ENCODE peak calls at places on chromosomes 3 and 15, in eight cellular contexts. Y, B, S, A, U, K, L and J are unnamed samples.

GRCh38 chr3:156474560-156475389 is 80.1 kb downstream of the SSR3 start:
- DNase-seq in U (no peak), B (no peak), L (no peak), S (peak; percentile 66), Y (no peak), K (no peak), A (no peak), J (no peak)

GRCh38 chr3:85560088-85560790 is 601.5 kb downstream of the CADM2 start:
- DNase-seq in A (peak; percentile 68), K (no peak), B (peak; percentile 70), L (no peak), U (no peak), Y (no peak), S (no peak), J (no peak)

GRCh38 chr3:62876064-62876463 is 848 bp upstream of the CADPS start:
- DNase-seq in Y (no peak), S (peak; percentile 97), A (peak; percentile 1), L (no peak), K (no peak), B (no peak), U (no peak), J (no peak)

GRCh38 chr15:48761393-48762158 is 49.3 kb downstream of the CEP152 start:
- DNase-seq in L (no peak), B (no peak), A (no peak), U (no peak), K (no peak), S (no peak), Y (no peak), J (no peak)

GRCh38 chr15:49649987-49650386 is 29.1 kb downstream of the DTWD1 start:
- DNase-seq in B (no peak), K (no peak), Y (no peak), S (no peak), A (no peak), U (no peak), L (no peak), J (no peak)

GRCh38 chr3:184496933-184497332 is 64.7 kb upstream of the EPHB3 start:
- DNase-seq in S (no peak), B (no peak), A (no peak), L (no peak), Y (no peak), K (no peak), U (no peak), J (no peak)

GRCh38 chr3:44429459-44429858 is 48.0 kb downstream of the ZNF445 start:
- DNase-seq in A (no peak), B (peak; percentile 14), L (no peak), K (no peak), Y (no peak), U (no peak), S (no peak), J (no peak)

GRCh38 chr3:26108846-26109489 is 319.1 kb downstream of the OXSM start:
- DNase-seq in S (no peak), A (no peak), B (no peak), L (no peak), U (no peak), K (no peak), Y (no peak), J (no peak)

GRCh38 chr3:45034612-45035252 is 8.6 kb downstream of the CLEC3B start:
- DNase-seq in B (peak; percentile 82), L (no peak), S (no peak), U (no peak), A (no peak), Y (no peak), K (no peak), J (no peak)

GRCh38 chr3:52153389-52154096 is 680 bp downstream of the POC1A start:
- DNase-seq in B (peak; percentile 57), U (no peak), Y (no peak), L (no peak), S (peak; percentile 83), A (no peak), K (no peak), J (no peak)

GRCh38 chr15:45095661-45096060 is 18.3 kb downstream of the DUOX2 start:
- DNase-seq in K (no peak), S (no peak), Y (no peak), L (no peak), B (peak; percentile 62), A (no peak), U (no peak), J (no peak)

GRCh38 chr15:66389859-66390382 is 3.2 kb downstream of the MAP2K1 start:
- DNase-seq in A (no peak), B (no peak), L (no peak), S (no peak), U (no peak), Y (no peak), K (no peak), J (no peak)

GRCh38 chr15:77543159-77543882 is 89.4 kb downstream of the LINGO1 start:
- DNase-seq in A (peak; percentile 78), B (peak; percentile 95), K (peak; percentile 47), U (peak; percentile 80), L (peak; percentile 36), S (peak; percentile 95), Y (peak; percentile 62), J (peak; percentile 63)

GRCh38 chr3:12393894-12394293 is 90.4 kb upstream of the TSEN2 start:
- DNase-seq in B (no peak), U (no peak), S (no peak), Y (no peak), L (no peak), K (no peak), A (peak; percentile 98), J (no peak)

GRCh38 chr3:133855772-133856171 is 39.9 kb downstream of the RAB6B start:
- DNase-seq in K (no peak), Y (no peak), U (no peak), B (no peak), A (no peak), L (no peak), S (no peak), J (no peak)

GRCh38 chr3:118936811-118937210 is 97.8 kb downstream of the IGSF11 start:
- DNase-seq in K (no peak), U (no peak), S (no peak), Y (no peak), A (no peak), B (no peak), L (no peak), J (no peak)

GRCh38 chr3:141894524-141895176 is 18.2 kb downstream of the ATP1B3 start:
- DNase-seq in Y (no peak), L (no peak), S (no peak), B (no peak), K (no peak), U (no peak), A (peak; percentile 64), J (no peak)

GRCh38 chr15:98807262-98807661 is 158.9 kb downstream of the IGF1R start:
- DNase-seq in U (no peak), K (no peak), B (no peak), S (no peak), A (peak; percentile 91), L (no peak), Y (no peak), J (no peak)

GRCh38 chr15:33104276-33104675 is 90.2 kb downstream of the FMN1 start:
- DNase-seq in B (no peak), S (no peak), K (no peak), U (no peak), A (peak; percentile 12), Y (no peak), L (no peak), J (no peak)

GRCh38 chr3:117562000-117562399 is 852.4 kb downstream of the TUSC7 start:
- DNase-seq in S (no peak), L (no peak), A (no peak), K (no peak), U (no peak), Y (no peak), B (no peak), J (no peak)

GRCh38 chr3:78887608-78888011 is 880.2 kb downstream of the ROBO1 start:
- DNase-seq in Y (no peak), B (no peak), U (no peak), S (no peak), L (no peak), A (no peak), K (no peak), J (no peak)

GRCh38 chr3:171827836-171828458 is 15.2 kb upstream of the TMEM212 start:
- DNase-seq in U (no peak), K (no peak), Y (no peak), B (no peak), L (no peak), S (no peak), A (no peak), J (no peak)

GRCh38 chr3:19116239-19116638 is 32.1 kb upstream of the KCNH8 start:
- DNase-seq in L (no peak), U (no peak), A (no peak), S (no peak), B (no peak), K (no peak), Y (no peak), J (no peak)

GRCh38 chr3:120203016-120203415 is 82.0 kb downstream of the GPR156 start:
- DNase-seq in S (peak; percentile 6), K (no peak), A (peak; percentile 81), Y (no peak), U (no peak), L (no peak), B (no peak), J (no peak)

GRCh38 chr3:6994081-6994668 is 133.3 kb downstream of the GRM7 start:
- DNase-seq in Y (no peak), K (no peak), L (no peak), S (peak; percentile 16), B (no peak), A (no peak), U (no peak), J (no peak)

GRCh38 chr3:130779031-130779430 is 32.4 kb upstream of the PIK3R4 start:
- DNase-seq in Y (no peak), A (no peak), B (no peak), U (peak; percentile 29), S (no peak), L (peak; percentile 22), K (no peak), J (no peak)

GRCh38 chr3:188298585-188298984 is 144.6 kb downstream of the LPP start:
- DNase-seq in A (no peak), Y (no peak), L (no peak), U (no peak), K (no peak), S (no peak), B (no peak), J (no peak)

GRCh38 chr3:178170698-178171535 is 365.3 kb upstream of the KCNMB2 start:
- DNase-seq in K (no peak), L (no peak), S (no peak), A (peak; percentile 83), B (no peak), U (no peak), Y (no peak), J (no peak)

GRCh38 chr15:95995375-95996168 is 334.9 kb upstream of the NR2F2 start:
- DNase-seq in U (no peak), Y (no peak), K (no peak), S (no peak), B (no peak), L (no peak), A (peak; percentile 5), J (no peak)

GRCh38 chr3:61560452-61561373 is 658 bp upstream of the PTPRG start:
- DNase-seq in S (peak; percentile 96), Y (no peak), A (peak; percentile 74), K (no peak), L (no peak), B (peak; percentile 94), U (peak; percentile 51), J (no peak)

GRCh38 chr3:14338898-14339458 is 63.4 kb upstream of the SLC6A6 start:
- DNase-seq in S (no peak), Y (no peak), K (no peak), B (no peak), L (no peak), A (no peak), U (no peak), J (no peak)

GRCh38 chr3:143302638-143303171 is 183.1 kb downstream of the CHST2 start:
- DNase-seq in Y (no peak), B (no peak), A (peak; percentile 74), L (no peak), K (no peak), S (peak; percentile 7), U (no peak), J (no peak)

GRCh38 chr3:23653647-23654525 is 151.9 kb upstream of the UBE2E1 start:
- DNase-seq in U (peak; percentile 32), Y (no peak), A (no peak), B (no peak), S (no peak), L (peak; percentile 95), K (no peak), J (no peak)

GRCh38 chr3:51307458-51307857 is 77.6 kb upstream of the MANF start:
- DNase-seq in B (no peak), K (no peak), Y (no peak), L (no peak), A (no peak), S (no peak), U (no peak), J (no peak)